ENCODE peak calls at places on chromosomes 7 and 10, in five cellular contexts. K is A673, D is AG10803, X is choroid plexus epithelial cell, W is adipocyte. O is an unnamed sample.

GRCh38 chr10:34727595-34728033 is 87.5 kb downstream of the PARD3 start:
- DNase-seq in K (no peak), D (peak), X (no peak), W (no peak), O (peak)

GRCh38 chr10:104574470-104575213 is 66.4 kb upstream of the SORCS3 start:
- DNase-seq in K (no peak), D (no peak), X (no peak), W (no peak), O (peak)

GRCh38 chr10:71970331-71970730 is 6.1 kb downstream of the CHST3 start:
- DNase-seq in K (no peak), D (no peak), X (no peak), W (peak), O (peak)

GRCh38 chr10:5284311-5285057 is 80.3 kb upstream of the UCN3 start:
- DNase-seq in K (peak), D (peak), X (peak), W (peak), O (peak)

GRCh38 chr7:139436806-139437205 is 46.7 kb downstream of the KLRG2 start:
- DNase-seq in K (no peak), D (no peak), X (no peak), W (no peak), O (no peak)

GRCh38 chr7:141158562-141158961 is 84.7 kb downstream of the TMEM178B start:
- DNase-seq in K (no peak), D (peak), X (peak), W (peak), O (peak)

GRCh38 chr7:48419401-48419800 is 248.1 kb downstream of the ABCA13 start:
- DNase-seq in K (no peak), D (no peak), X (peak), W (no peak), O (peak)

GRCh38 chr10:69902835-69903535 is 101.3 kb downstream of the COL13A1 start:
- DNase-seq in K (no peak), D (no peak), X (no peak), W (no peak), O (no peak)

GRCh38 chr7:47600199-47601118 is 18.5 kb upstream of the TNS3 start:
- DNase-seq in K (no peak), D (peak), X (peak), W (peak), O (peak)

GRCh38 chr10:81367132-81367531 is 507.9 kb upstream of the NRG3 start:
- DNase-seq in K (no peak), D (no peak), X (no peak), W (no peak), O (no peak)

GRCh38 chr7:77537136-77537594 is at the start of gene PTPN12:
- DNase-seq in K (no peak), D (no peak), X (no peak), W (peak), O (no peak)

GRCh38 chr7:30093351-30094019 is 41.3 kb upstream of the MTURN start:
- DNase-seq in K (no peak), D (no peak), X (peak), W (peak), O (no peak)

GRCh38 chr7:83987764-83988163 is 206.8 kb downstream of the SEMA3A start:
- DNase-seq in K (no peak), D (no peak), X (no peak), W (no peak), O (no peak)

GRCh38 chr10:125868372-125868975 is 12.6 kb downstream of the DHX32 start:
- DNase-seq in K (peak), D (peak), X (peak), W (peak), O (peak)

GRCh38 chr10:123359539-123359938 is 205.3 kb downstream of the BUB3 start:
- DNase-seq in K (no peak), D (no peak), X (no peak), W (no peak), O (no peak)

GRCh38 chr10:19209319-19209718 is 160.7 kb downstream of the MALRD1 start:
- DNase-seq in K (peak), D (no peak), X (no peak), W (no peak), O (no peak)

GRCh38 chr10:70357447-70358035 is 24.9 kb downstream of the LRRC20 start:
- DNase-seq in K (no peak), D (peak), X (no peak), W (peak), O (no peak)

GRCh38 chr10:12699258-12699700 is 302.2 kb downstream of the CCDC3 start:
- DNase-seq in K (no peak), D (peak), X (peak), W (no peak), O (peak)

GRCh38 chr7:127252380-127252718 is 392 bp downstream of the GRM8 start:
- DNase-seq in K (no peak), D (no peak), X (no peak), W (no peak), O (no peak)

GRCh38 chr10:123527122-123527521 is 139.0 kb upstream of the GPR26 start:
- DNase-seq in K (no peak), D (no peak), X (no peak), W (no peak), O (no peak)

GRCh38 chr7:90766814-90767564 is 170.9 kb downstream of the CDK14 start:
- DNase-seq in K (peak), D (peak), X (peak), W (peak), O (peak)

GRCh38 chr10:97401455-97401919 is 347 bp upstream of the RRP12 start:
- DNase-seq in K (no peak), D (no peak), X (no peak), W (no peak), O (no peak)

GRCh38 chr10:63391812-63392211 is 74.0 kb downstream of the JMJD1C start:
- DNase-seq in K (no peak), D (peak), X (peak), W (no peak), O (no peak)

GRCh38 chr7:144069511-144069910 is at the start of gene OR2A25:
- DNase-seq in K (no peak), D (no peak), X (no peak), W (no peak), O (no peak)

GRCh38 chr7:43205171-43205795 is 92.8 kb downstream of the HECW1 start:
- DNase-seq in K (no peak), D (no peak), X (no peak), W (no peak), O (no peak)

GRCh38 chr10:102230264-102230860 is 4.3 kb downstream of the ELOVL3 start:
- DNase-seq in K (peak), D (no peak), X (peak), W (peak), O (peak)

GRCh38 chr10:110556993-110557601 is 10.4 kb upstream of the SMC3 start:
- DNase-seq in K (peak), D (peak), X (peak), W (peak), O (peak)

GRCh38 chr10:122163182-122164027 is 107.7 kb upstream of the BTBD16 start:
- DNase-seq in K (peak), D (no peak), X (no peak), W (peak), O (peak)

GRCh38 chr7:957418-958220 is 3.1 kb upstream of the ADAP1 start:
- DNase-seq in K (no peak), D (no peak), X (no peak), W (peak), O (no peak)

GRCh38 chr10:102627446-102628293 is 16.6 kb upstream of the TRIM8 start:
- DNase-seq in K (no peak), D (peak), X (peak), W (peak), O (peak)

GRCh38 chr10:104809288-104810090 is 168.4 kb downstream of the SORCS3 start:
- DNase-seq in K (peak), D (peak), X (no peak), W (no peak), O (peak)

GRCh38 chr10:97297556-97298222 is 5.3 kb upstream of the ARHGAP19 start:
- DNase-seq in K (no peak), D (no peak), X (peak), W (no peak), O (no peak)

GRCh38 chr7:106369349-106369748 is 84.6 kb upstream of the NAMPT start:
- DNase-seq in K (no peak), D (peak), X (peak), W (peak), O (peak)

GRCh38 chr10:77746313-77746712 is 108.7 kb upstream of the KCNMA1 start:
- DNase-seq in K (no peak), D (peak), X (peak), W (peak), O (peak)

GRCh38 chr10:82827901-82828300 is 952.9 kb downstream of the NRG3 start:
- DNase-seq in K (no peak), D (peak), X (no peak), W (no peak), O (no peak)

GRCh38 chr10:76382381-76382851 is 951.0 kb downstream of the LRMDA start:
- DNase-seq in K (no peak), D (peak), X (peak), W (peak), O (peak)

GRCh38 chr7:39091774-39092173 is 114.1 kb downstream of the POU6F2 start:
- DNase-seq in K (no peak), D (no peak), X (no peak), W (no peak), O (no peak)

GRCh38 chr7:133253522-133253882 is 624 bp downstream of the EXOC4 start:
- DNase-seq in K (no peak), D (peak), X (peak), W (peak), O (no peak)

GRCh38 chr7:43977525-43977924 is 20.2 kb upstream of the SPDYE1 start:
- DNase-seq in K (no peak), D (no peak), X (no peak), W (no peak), O (no peak)

GRCh38 chr10:3777876-3778707 is 6.9 kb downstream of the KLF6 start:
- DNase-seq in K (peak), D (peak), X (peak), W (no peak), O (peak)
- H3K4me3 ChIP-seq in K (no peak), D (peak), X (peak), W (peak), O (peak)

GRCh38 chr7:2803342-2803692 is 40.8 kb downstream of the GNA12 start:
- DNase-seq in K (no peak), D (no peak), X (no peak), W (no peak), O (no peak)

GRCh38 chr7:2802082-2802481 is 42.0 kb downstream of the GNA12 start:
- DNase-seq in K (no peak), D (no peak), X (peak), W (peak), O (peak)

GRCh38 chr7:2803755-2804154 is 40.4 kb downstream of the GNA12 start:
- DNase-seq in K (no peak), D (no peak), X (no peak), W (no peak), O (no peak)

GRCh38 chr7:2804227-2804763 is 39.8 kb downstream of the GNA12 start:
- DNase-seq in K (no peak), D (no peak), X (no peak), W (no peak), O (no peak)

DNA sequence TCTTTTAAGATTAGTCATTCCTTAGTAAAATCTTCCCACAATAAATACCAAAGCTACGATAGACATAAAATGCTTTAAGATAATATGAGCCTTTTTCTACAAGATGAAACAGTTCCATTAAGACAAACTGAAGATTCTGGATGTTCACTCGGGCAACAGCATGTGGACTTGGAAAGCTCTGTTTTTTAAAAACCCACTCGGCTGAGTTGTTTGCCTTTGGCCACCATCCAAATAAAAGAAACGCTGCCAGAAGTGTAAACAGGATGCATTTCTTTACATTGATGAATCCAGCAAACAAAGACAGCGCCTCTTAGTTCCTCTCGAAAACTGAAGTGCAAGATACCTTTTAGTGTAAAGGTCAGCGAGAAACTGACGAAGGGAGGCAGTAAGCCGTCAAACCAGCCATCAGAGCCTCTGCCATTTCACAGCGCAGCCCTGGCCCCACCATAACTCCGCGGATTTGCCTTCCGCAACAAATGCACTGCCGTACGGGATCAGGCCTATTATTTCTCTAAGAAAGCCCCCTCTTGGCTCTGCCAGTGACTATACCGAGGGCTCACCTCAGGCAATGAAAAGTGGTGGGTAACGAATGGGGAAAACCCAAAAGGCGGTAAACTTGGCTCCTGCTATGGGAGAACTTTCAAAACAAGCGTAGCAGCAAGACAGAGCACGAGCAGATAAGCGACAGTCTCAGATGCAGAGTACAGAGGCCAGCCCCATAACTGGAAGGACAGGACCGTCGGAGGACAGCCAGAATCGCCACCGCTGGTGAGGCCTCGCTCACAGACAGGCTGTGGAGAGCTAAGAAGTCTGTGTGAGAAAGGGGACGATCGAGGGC is 41.4 kb downstream of the GNA12 start:
- DNase-seq in K (peak), D (no peak), X (peak), W (peak), O (peak)
- H3K4me3 ChIP-seq in K (no peak), D (no peak), X (peak), W (peak), O (peak)

GRCh38 chr7:97001656-97002554 is 3.4 kb upstream of the DLX6 start:
- DNase-seq in K (no peak), D (no peak), X (no peak), W (no peak), O (no peak)
- H3K4me3 ChIP-seq in K (no peak), D (no peak), X (no peak), W (no peak), O (no peak)

DNA sequence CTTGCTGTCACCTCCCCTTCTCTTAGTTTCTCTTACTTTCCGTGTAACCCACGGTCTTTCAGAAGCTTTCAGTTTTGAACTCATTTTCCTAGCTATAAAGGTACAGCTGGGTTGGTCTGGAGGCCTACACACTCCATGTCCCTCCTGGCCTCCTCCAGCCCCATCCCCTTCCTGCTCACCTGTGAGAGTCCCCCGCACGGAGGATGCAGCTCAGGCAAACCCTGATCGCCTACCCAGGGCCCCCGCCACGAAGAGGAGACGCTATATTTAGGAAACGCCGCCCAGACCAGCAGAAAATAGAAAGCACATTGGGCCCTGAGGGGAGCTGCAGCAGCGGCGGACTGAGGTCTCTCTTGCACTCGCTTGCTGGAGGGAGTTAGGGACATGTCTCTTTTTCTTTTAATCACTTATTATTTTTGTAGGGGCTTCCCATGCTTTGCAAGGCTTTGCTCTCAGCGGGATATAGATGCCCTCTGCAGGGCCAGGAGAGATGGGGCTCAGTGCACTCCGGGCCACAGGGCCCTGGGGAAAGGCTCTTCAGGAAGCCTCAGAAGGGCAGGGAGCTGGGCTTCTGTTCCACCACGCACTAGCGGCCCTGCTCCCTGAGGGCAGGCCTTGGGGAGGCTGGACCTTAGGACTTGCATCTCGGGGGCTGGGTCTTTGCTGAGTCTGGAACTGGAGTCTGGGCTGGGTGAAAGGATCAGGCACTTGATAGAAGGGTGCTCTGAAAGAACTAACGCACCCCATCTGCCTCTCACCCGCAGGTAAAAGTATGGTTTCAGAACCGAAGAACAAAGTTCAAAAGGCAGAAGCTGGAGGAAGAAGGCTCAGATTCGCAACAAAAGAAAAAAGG is 5.0 kb downstream of the EMX2 start:
- DNase-seq in K (no peak), D (peak), X (no peak), W (no peak), O (no peak)
- H3K4me3 ChIP-seq in K (no peak), D (peak), X (no peak), W (peak), O (no peak)

GRCh38 chr10:133337079-133337725 is 506 bp upstream of the CALY start:
- DNase-seq in K (no peak), D (no peak), X (no peak), W (no peak), O (no peak)
- H3K4me3 ChIP-seq in K (no peak), D (no peak), X (no peak), W (no peak), O (no peak)

GRCh38 chr7:157550300-157551275 is 213.8 kb downstream of the DNAJB6 start:
- DNase-seq in K (no peak), D (no peak), X (no peak), W (no peak), O (no peak)
- H3K4me3 ChIP-seq in K (no peak), D (no peak), X (no peak), W (no peak), O (no peak)

DNA sequence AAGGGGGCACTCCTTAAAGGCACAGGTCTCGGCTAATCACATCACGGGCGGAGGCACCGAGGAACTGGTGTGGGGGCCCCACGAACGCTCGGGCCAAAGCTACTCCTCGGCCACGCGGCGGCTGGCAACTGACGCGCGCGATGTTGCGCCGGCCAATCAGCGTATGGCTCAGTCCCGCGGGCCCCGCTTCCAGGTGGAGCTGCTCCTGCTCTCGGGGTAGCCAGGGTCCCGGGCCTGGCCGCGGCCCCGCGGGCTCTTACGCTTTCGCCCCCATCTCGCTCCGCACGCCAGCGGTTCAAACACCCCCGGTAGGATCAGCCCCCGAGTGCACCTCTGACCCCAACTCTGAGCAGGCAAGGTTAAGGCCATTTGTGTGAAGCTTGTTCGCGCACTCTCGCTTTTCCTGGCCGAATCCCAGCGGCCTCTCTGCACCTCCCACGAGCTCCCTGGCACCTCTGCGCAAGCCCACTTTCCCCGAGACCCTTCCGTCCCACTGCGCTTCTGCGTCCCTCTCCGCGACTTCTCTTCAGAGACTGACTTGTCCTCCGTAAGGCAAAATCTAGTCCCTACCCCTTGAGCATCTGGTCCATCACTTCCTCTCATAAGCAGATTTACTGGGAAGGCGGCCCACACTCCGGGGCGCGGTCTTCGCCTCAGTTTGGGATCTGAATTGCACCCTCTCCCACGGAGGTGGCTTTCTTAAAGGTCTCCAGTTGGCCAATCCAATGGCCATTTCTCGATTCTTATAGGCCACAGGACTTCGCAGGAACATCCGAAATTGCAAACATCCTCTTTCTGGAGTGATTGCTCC is 200.9 kb upstream of the TBX20 start:
- DNase-seq in K (no peak), D (no peak), X (no peak), W (no peak), O (no peak)
- H3K4me3 ChIP-seq in K (no peak), D (no peak), X (no peak), W (no peak), O (no peak)

DNA sequence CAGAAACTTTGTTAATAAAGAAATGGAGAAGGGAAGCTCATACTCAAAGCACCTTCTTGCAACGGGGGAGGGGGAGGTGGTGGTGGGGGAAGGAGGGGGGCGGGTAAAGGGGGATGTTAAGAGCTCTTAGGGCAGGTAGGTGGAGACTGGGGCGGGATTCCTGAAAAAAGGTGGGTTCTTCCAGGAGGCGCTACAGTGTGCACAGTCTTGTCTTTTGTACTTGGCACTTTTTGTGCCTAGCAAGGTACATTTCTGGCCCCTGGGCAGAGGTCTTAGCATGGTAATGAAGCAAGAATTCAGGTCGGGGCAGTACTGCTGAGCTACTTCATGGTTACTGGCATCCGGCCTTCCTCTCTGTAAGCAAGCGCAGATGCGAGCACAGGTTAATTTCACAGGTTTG is 15.2 kb upstream of the LAMB4 start:
- DNase-seq in K (no peak), D (no peak), X (no peak), W (no peak), O (no peak)
- H3K4me3 ChIP-seq in K (no peak), D (no peak), X (no peak), W (no peak), O (no peak)